ENCODE peak calls at places on chromosomes 7 and 10, in seven cellular contexts. Y, Z, A, M, C, E and B are unnamed samples.

GRCh38 chr7:139861794-139862193 is 32.7 kb downstream of the TBXAS1 start:
- DNase-seq in Y (no peak), Z (no peak), A (no peak), M (peak), C (no peak), E (no peak), B (no peak)

GRCh38 chr7:150439926-150440325 is 10.5 kb upstream of the GIMAP8 start:
- DNase-seq in Y (no peak), Z (no peak), A (no peak), M (peak), C (no peak), E (no peak), B (peak)

GRCh38 chr10:93852721-93853120 is 41.1 kb upstream of the SLC35G1 start:
- DNase-seq in Y (no peak), Z (no peak), A (no peak), M (no peak), C (no peak), E (no peak), B (no peak)

GRCh38 chr10:49747303-49747646 is 14.8 kb downstream of the OGDHL start:
- DNase-seq in Y (no peak), Z (no peak), A (no peak), M (no peak), C (no peak), E (no peak), B (no peak)

GRCh38 chr10:97180986-97181385 is 4.8 kb downstream of the SLIT1 start:
- DNase-seq in Y (no peak), Z (no peak), A (no peak), M (no peak), C (no peak), E (no peak), B (no peak)

GRCh38 chr10:94042001-94042813 is 48.5 kb downstream of the PLCE1 start:
- DNase-seq in Y (peak), Z (peak), A (no peak), M (peak), C (no peak), E (no peak), B (peak)

GRCh38 chr10:16950686-16951681 is 133.8 kb upstream of the RSU1 start:
- DNase-seq in Y (peak), Z (no peak), A (no peak), M (peak), C (no peak), E (no peak), B (peak)

GRCh38 chr10:126425473-126426065 is 37.3 kb upstream of the ADAM12 start:
- DNase-seq in Y (no peak), Z (no peak), A (no peak), M (no peak), C (no peak), E (no peak), B (no peak)

GRCh38 chr7:134831862-134832261 is 52.4 kb downstream of the CALD1 start:
- DNase-seq in Y (peak), Z (no peak), A (peak), M (no peak), C (peak), E (peak), B (no peak)

GRCh38 chr7:72336382-72336886 is 75.7 kb downstream of the CALN1 start:
- DNase-seq in Y (no peak), Z (no peak), A (no peak), M (no peak), C (no peak), E (no peak), B (no peak)

GRCh38 chr10:6402349-6402709 is 177.7 kb downstream of the PRKCQ start:
- DNase-seq in Y (no peak), Z (no peak), A (no peak), M (no peak), C (no peak), E (no peak), B (no peak)

GRCh38 chr10:5492322-5492855 is 7.0 kb downstream of the CALML5 start:
- DNase-seq in Y (no peak), Z (no peak), A (no peak), M (no peak), C (peak), E (no peak), B (no peak)

GRCh38 chr10:110617455-110618162 is 26.5 kb upstream of the RBM20 start:
- DNase-seq in Y (no peak), Z (no peak), A (no peak), M (no peak), C (no peak), E (no peak), B (no peak)

GRCh38 chr7:140683657-140684056 is 10.9 kb downstream of the ADCK2 start:
- DNase-seq in Y (no peak), Z (no peak), A (no peak), M (no peak), C (no peak), E (no peak), B (no peak)

DNA sequence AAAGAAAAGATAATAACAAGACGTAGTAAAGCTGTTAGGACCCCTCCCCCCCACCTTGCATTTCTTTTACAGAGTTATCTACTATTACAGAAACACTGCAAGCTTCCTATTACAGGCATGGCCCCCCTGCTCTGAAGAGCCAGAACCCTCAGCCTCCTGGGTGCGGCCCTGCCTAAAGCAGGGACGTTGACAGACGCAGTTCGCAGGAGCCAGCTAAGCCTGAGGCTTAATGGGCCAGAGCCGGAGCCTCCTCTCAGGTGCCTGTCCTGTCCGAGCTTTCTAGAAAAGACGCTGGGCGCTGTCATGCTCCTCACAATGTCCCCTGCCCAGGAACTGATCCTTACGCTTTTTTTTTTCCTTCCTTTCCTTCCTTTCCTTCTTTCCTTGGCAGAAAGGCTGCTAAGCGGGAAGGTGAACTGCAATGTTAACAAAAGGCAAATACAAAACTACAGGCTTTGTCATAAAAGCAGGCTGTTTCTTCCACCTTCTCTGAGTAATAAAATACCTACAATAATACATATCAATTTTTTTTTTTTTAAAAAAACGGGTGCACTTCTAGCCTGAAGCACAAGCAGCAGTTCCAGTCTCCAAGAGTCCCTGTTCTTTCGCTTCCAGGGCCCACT is 11.4 kb downstream of the MNX1 start:
- DNase-seq in Y (no peak), Z (no peak), A (no peak), M (no peak), C (no peak), E (no peak), B (no peak)
- H3K4me3 ChIP-seq in Y (no peak), Z (peak), A (peak), M (no peak), C (peak), E (peak), B (no peak)

GRCh38 chr7:3300221-3300650 is 816 bp upstream of the SDK1 start:
- DNase-seq in Y (peak), Z (no peak), A (no peak), M (peak), C (peak), E (no peak), B (peak)
- H3K4me3 ChIP-seq in Y (no peak), Z (peak), A (peak), M (no peak), C (peak), E (peak), B (peak)

DNA sequence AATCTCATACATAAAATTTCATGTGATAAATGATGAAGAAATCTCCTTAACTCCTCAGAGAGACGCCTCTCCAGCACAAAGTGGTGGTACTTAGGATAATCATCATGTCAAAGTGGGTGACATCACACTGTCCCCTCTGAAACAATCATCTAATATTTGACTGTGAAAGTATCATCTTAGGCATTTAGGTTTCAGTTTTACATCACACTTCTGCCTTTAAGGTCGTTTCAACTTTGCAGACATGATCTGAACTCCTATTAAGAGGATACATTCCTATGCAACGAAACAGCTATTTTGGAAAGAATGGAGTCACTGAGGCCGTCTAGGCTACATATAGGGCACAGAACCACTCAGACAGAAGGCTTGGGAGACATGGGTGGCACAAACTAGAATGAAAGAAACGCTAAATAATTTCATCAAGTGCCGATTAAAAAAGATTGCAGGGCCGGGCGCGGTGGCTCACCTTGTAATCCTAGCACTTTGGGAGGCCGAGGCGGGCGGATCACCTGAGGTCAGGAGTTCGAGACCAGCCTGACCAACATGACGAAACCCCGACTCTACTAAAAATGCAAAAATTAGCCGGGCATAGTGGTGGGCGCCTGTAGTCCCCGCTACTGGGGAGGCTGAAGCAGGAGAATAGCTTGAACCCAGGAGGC is 2.0 kb downstream of the VOPP1 start:
- DNase-seq in Y (no peak), Z (no peak), A (no peak), M (peak), C (no peak), E (no peak), B (no peak)
- H3K4me3 ChIP-seq in Y (peak), Z (peak), A (peak), M (peak), C (peak), E (peak), B (peak)

DNA sequence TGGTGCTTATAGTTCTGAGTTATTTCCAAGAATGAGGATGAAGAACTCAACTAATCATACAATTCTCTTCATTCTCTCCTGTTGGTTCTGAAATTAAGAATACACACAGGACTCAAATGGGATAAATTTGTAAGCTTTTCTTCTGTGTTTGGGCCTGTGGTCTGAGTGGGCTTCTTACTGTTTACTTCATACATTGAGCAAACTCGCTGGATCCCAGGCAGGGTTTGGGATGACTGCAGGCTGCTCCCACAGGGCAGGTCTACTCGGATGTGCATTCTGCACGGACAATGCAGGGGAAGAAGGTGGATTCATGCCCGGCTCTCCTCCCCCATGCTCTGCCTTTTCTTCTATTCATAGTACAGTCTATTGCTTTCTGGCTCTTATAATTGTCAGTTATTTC is 22.3 kb upstream of the FAM171A1 start:
- DNase-seq in Y (no peak), Z (no peak), A (no peak), M (no peak), C (no peak), E (no peak), B (no peak)
- H3K4me3 ChIP-seq in Y (no peak), Z (no peak), A (no peak), M (no peak), C (no peak), E (no peak), B (no peak)

GRCh38 chr7:130141161-130141857 is 63.9 kb downstream of the TMEM209 start:
- DNase-seq in Y (peak), Z (no peak), A (peak), M (peak), C (peak), E (peak), B (peak)
- H3K4me3 ChIP-seq in Y (peak), Z (no peak), A (peak), M (peak), C (peak), E (peak), B (peak)

DNA sequence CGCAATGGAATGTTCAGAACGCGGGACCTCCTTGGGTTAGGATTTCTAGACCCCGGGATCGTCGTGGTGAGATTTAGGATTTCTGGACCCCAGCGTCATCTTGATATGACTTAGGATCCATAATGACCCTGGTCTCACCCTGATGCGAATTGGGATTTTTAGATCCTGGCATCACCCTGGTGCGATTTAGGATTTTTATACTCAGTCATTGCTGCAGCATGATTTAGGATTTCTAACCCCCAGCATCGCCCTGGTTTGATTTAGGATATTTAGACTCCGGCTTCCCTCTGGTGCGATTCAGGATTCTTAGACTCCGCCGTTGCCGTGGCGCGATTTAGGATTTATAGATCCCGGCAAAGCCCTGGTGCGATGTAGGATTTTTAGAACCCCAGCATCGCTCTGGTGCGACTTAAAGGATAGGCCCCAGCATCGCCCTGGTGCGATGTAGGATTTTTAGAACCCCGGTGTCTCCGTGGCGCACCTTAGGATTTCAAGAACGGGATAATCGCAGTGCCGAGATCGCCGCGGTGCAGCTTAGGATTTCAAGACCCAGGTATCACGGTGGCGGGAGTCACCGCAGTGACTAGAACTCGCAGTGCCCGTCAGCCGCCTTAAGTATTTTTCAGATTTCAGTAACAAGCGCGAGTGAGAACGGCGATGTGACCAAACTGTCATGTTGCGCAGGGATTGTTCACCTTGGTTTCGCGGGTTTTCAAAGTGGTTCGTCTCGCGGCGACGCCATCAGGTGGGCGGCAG is 812 bp downstream of the MEST start:
- DNase-seq in Y (peak), Z (no peak), A (no peak), M (no peak), C (no peak), E (no peak), B (no peak)
- H3K4me3 ChIP-seq in Y (peak), Z (no peak), A (peak), M (peak), C (peak), E (peak), B (peak)

GRCh38 chr7:95509199-95509598 is 23.5 kb downstream of the ASB4 start:
- DNase-seq in Y (peak), Z (no peak), A (no peak), M (peak), C (no peak), E (no peak), B (peak)

GRCh38 chr7:95508780-95509179 is 23.0 kb downstream of the ASB4 start:
- DNase-seq in Y (no peak), Z (no peak), A (no peak), M (no peak), C (no peak), E (no peak), B (no peak)

GRCh38 chr7:95517458-95517857 is 31.7 kb downstream of the ASB4 start:
- DNase-seq in Y (no peak), Z (no peak), A (no peak), M (no peak), C (no peak), E (no peak), B (no peak)

GRCh38 chr7:95511716-95512260 is 26.0 kb downstream of the ASB4 start:
- DNase-seq in Y (peak), Z (peak), A (no peak), M (peak), C (peak), E (peak), B (peak)
- H3K4me3 ChIP-seq in Y (no peak), Z (no peak), A (no peak), M (no peak), C (peak), E (no peak), B (no peak)

DNA sequence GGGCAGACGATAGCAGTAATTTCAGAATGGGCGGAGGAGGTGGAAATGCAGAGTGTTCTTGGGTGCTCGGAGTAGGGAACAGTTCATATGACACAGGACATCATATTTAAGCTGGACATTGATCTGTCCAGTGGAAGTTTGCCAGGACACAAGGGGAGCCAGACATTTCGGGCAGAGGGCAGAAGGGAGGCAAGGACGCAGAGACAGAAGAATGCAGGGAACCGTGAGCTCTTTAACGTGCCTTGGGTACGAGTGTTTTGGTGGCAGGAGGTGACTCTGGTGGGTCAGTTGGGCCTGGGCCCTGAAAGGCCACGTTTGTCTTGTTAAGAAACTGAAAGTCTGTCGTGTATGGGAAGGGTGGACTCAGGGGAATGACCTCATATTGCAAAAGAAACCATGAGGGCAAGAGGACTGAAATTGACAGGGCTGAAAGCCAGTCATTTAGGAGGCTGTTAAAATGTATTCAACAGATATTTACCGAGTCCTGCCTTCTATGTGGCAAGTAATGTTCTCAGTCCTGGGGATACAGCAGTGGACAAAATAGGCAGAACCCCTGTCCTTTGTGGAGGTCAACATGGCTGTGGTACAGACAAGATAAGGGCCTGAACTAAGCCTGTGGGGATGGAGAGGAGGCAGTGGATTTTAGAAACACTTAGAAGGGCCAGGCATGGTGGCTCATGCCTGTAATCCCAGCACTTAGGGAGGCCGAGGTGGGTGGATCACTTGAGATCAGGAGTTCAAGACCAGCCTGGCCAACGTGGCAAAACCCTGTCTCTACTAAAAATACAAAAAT is 2.2 kb downstream of the OPTN start:
- DNase-seq in Y (peak), Z (no peak), A (peak), M (peak), C (peak), E (no peak), B (no peak)
- H3K4me3 ChIP-seq in Y (peak), Z (no peak), A (peak), M (peak), C (peak), E (peak), B (peak)

DNA sequence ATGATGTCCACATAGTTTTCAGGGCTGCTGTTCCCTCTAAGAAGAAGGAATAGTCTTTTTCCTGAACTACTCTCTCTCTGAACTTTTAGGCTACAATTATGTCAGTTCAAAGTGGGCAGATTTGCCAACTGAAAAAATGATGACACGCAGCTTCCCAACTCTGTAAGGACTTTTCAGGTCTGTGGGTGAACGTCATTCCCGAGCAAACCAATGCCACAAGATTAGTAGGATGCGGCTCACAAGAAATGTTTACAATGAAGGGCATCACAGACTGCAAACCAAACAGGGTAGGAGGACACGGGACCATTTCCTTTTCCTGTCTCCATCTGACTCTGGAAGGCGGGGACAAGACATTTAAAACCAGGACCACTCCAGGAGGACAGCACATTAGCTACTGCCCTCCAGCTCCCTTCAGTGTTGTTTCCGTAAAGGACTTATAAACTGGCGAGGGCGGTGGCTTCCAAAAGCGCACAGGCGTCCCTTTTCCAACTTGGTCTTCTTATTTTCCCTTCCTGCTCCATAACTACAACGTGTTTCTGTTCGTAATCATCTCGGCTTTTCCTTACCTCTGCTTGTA is 539 bp upstream of the MKLN1 start:
- DNase-seq in Y (peak), Z (peak), A (no peak), M (peak), C (no peak), E (no peak), B (peak)
- H3K4me3 ChIP-seq in Y (peak), Z (peak), A (peak), M (peak), C (peak), E (peak), B (peak)

DNA sequence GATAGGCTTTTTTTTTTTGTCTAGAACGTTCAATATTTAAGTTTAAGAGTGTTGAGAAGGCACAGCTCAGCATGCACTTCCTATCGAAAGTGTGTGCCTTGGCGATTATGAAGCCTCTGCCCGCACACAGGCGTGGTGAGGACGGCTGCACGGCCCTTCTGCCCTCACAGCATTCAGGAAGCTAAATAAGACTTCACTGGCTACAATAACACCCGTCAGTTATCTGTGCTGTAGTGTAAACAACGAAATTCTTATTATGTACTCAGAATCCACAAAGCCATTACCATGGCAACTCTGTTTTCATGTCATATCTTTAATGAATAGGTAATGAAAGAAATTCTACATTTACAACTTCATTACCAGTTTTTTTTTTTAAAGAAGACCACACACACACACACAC is 254.6 kb upstream of the CTBP2 start:
- DNase-seq in Y (peak), Z (no peak), A (no peak), M (no peak), C (no peak), E (no peak), B (no peak)
- H3K4me3 ChIP-seq in Y (no peak), Z (no peak), A (no peak), M (no peak), C (no peak), E (no peak), B (no peak)